ENCODE peak calls at places on chromosomes 4 and X, in five cellular contexts. A is tibial artery; P is naive thymus-derived CD4-positive, alpha-beta T cell; D is aorta; S is GM10248. X is an unnamed sample.

GRCh38 chr4:82745173-82745842 is 53.3 kb downstream of the SCD5 start:
- DNase-seq in P (no peak), A (no peak), D (no peak), S (no peak), X (no peak)

GRCh38 chr4:106266201-106266600 is 49.8 kb downstream of the TBCK start:
- DNase-seq in S (no peak), P (no peak), D (no peak), A (no peak), X (peak)

GRCh38 chr4:121138014-121138413 is 26.1 kb downstream of the TNIP3 start:
- DNase-seq in S (no peak), D (no peak), P (peak), A (no peak), X (no peak)

GRCh38 chr4:175947117-175947722 is 118.4 kb upstream of the WDR17 start:
- DNase-seq in A (no peak), P (no peak), D (no peak), S (no peak), X (no peak)

GRCh38 chr4:1582227-1582626 is 101.9 kb downstream of the FAM53A start:
- DNase-seq in S (no peak), P (no peak), A (no peak), D (peak), X (no peak)

GRCh38 chr4:98341309-98341708 is 80.1 kb downstream of the RAP1GDS1 start:
- DNase-seq in D (no peak), A (no peak), P (no peak), S (no peak), X (no peak)

GRCh38 chrX:36947214-36947613 is 61.0 kb upstream of the FAM47C start:
- DNase-seq in A (no peak), S (no peak), P (no peak), D (no peak), X (no peak)

GRCh38 chrX:103356897-103357296 is 591 bp downstream of the TCEAL9 start:
- DNase-seq in A (peak), P (no peak), S (no peak), D (no peak), X (no peak)

GRCh38 chr4:158302076-158302866 is 92.0 kb downstream of the TMEM144 start:
- DNase-seq in D (no peak), A (no peak), S (no peak), P (no peak), X (no peak)

GRCh38 chr4:128350449-128351045 is 62.9 kb upstream of the PGRMC2 start:
- DNase-seq in S (no peak), A (no peak), D (no peak), P (no peak), X (no peak)

GRCh38 chr4:26509681-26510333 is 19.5 kb upstream of the CCKAR start:
- DNase-seq in A (no peak), P (no peak), D (no peak), S (no peak), X (no peak)

GRCh38 chrX:8018916-8019315 is 91.7 kb upstream of the PNPLA4 start:
- DNase-seq in P (no peak), S (no peak), A (no peak), D (no peak), X (no peak)